ENCODE peak calls at places on chromosomes 2 and 18, in six cellular contexts. One of them, this sample, is unnamed.

GRCh38 chr2:2839393-2840096 is 508.5 kb upstream of the MYT1L start:
- DNase-seq in HL-60: no peak
- DNase-seq in suprapubic skin: no peak
- DNase-seq in cardiac muscle cell: no peak
- DNase-seq in GM23338: no peak
- DNase-seq in PC-9: no peak
- DNase-seq in this sample: no peak

GRCh38 chr2:28276076-28276618 is 116.5 kb upstream of the FOSL2 start:
- DNase-seq in PC-9: peak
- DNase-seq in HL-60: no peak
- DNase-seq in GM23338: no peak
- DNase-seq in cardiac muscle cell: no peak
- DNase-seq in suprapubic skin: no peak
- DNase-seq in this sample: no peak

GRCh38 chr2:7813541-7814310 is 868.1 kb upstream of the ID2 start:
- DNase-seq in HL-60: no peak
- DNase-seq in suprapubic skin: no peak
- DNase-seq in GM23338: no peak
- DNase-seq in PC-9: no peak
- DNase-seq in cardiac muscle cell: no peak
- DNase-seq in this sample: no peak

GRCh38 chr2:45813003-45813601 is 161.6 kb downstream of the PRKCE start:
- DNase-seq in cardiac muscle cell: no peak
- DNase-seq in PC-9: no peak
- DNase-seq in GM23338: no peak
- DNase-seq in suprapubic skin: no peak
- DNase-seq in HL-60: no peak
- DNase-seq in this sample: peak

GRCh38 chr18:65415167-65415566 is 335.6 kb upstream of the CDH7 start:
- DNase-seq in suprapubic skin: no peak
- DNase-seq in GM23338: peak
- DNase-seq in cardiac muscle cell: no peak
- DNase-seq in HL-60: no peak
- DNase-seq in PC-9: peak
- DNase-seq in this sample: no peak

GRCh38 chr2:80168801-80169200 is 135.8 kb downstream of the LRRTM1 start:
- DNase-seq in GM23338: no peak
- DNase-seq in PC-9: no peak
- DNase-seq in HL-60: no peak
- DNase-seq in suprapubic skin: no peak
- DNase-seq in cardiac muscle cell: no peak
- DNase-seq in this sample: no peak

GRCh38 chr18:59423251-59423650 is 64.2 kb upstream of the LMAN1 start:
- DNase-seq in PC-9: no peak
- DNase-seq in GM23338: no peak
- DNase-seq in cardiac muscle cell: no peak
- DNase-seq in HL-60: no peak
- DNase-seq in suprapubic skin: no peak
- DNase-seq in this sample: no peak

GRCh38 chr2:157899125-157899839 is 23.2 kb upstream of the ACVR1 start:
- DNase-seq in cardiac muscle cell: no peak
- DNase-seq in GM23338: no peak
- DNase-seq in PC-9: no peak
- DNase-seq in HL-60: no peak
- DNase-seq in suprapubic skin: no peak
- DNase-seq in this sample: no peak

GRCh38 chr2:204060896-204061640 is 124.5 kb downstream of the ICOS start:
- DNase-seq in PC-9: no peak
- DNase-seq in GM23338: no peak
- DNase-seq in HL-60: no peak
- DNase-seq in cardiac muscle cell: no peak
- DNase-seq in suprapubic skin: no peak
- DNase-seq in this sample: no peak

GRCh38 chr2:18788590-18788989 is 199.2 kb upstream of the NT5C1B start:
- DNase-seq in PC-9: no peak
- DNase-seq in HL-60: no peak
- DNase-seq in GM23338: no peak
- DNase-seq in cardiac muscle cell: peak
- DNase-seq in suprapubic skin: no peak
- DNase-seq in this sample: peak

GRCh38 chr2:73300926-73301325 is 7.6 kb upstream of the EGR4 start:
- DNase-seq in PC-9: no peak
- DNase-seq in cardiac muscle cell: no peak
- DNase-seq in suprapubic skin: no peak
- DNase-seq in GM23338: no peak
- DNase-seq in HL-60: no peak
- DNase-seq in this sample: no peak

GRCh38 chr18:362914-363295 is 95.1 kb upstream of the THOC1 start:
- DNase-seq in cardiac muscle cell: no peak
- DNase-seq in PC-9: no peak
- DNase-seq in suprapubic skin: no peak
- DNase-seq in GM23338: no peak
- DNase-seq in HL-60: no peak
- DNase-seq in this sample: no peak

GRCh38 chr2:201854841-201855240 is 48.5 kb downstream of the CDK15 start:
- DNase-seq in cardiac muscle cell: no peak
- DNase-seq in PC-9: no peak
- DNase-seq in GM23338: no peak
- DNase-seq in HL-60: no peak
- DNase-seq in suprapubic skin: no peak
- DNase-seq in this sample: no peak

GRCh38 chr2:65553504-65554074 is 121.2 kb upstream of the SPRED2 start:
- DNase-seq in HL-60: no peak
- DNase-seq in suprapubic skin: no peak
- DNase-seq in PC-9: no peak
- DNase-seq in GM23338: no peak
- DNase-seq in cardiac muscle cell: no peak
- DNase-seq in this sample: no peak

GRCh38 chr18:34258176-34258575 is 33.5 kb upstream of the NOL4 start:
- DNase-seq in PC-9: no peak
- DNase-seq in GM23338: peak
- DNase-seq in suprapubic skin: no peak
- DNase-seq in cardiac muscle cell: no peak
- DNase-seq in HL-60: no peak
- DNase-seq in this sample: no peak

GRCh38 chr2:23944527-23944926 is 4.3 kb downstream of the UBXN2A start:
- DNase-seq in suprapubic skin: no peak
- DNase-seq in GM23338: no peak
- DNase-seq in HL-60: no peak
- DNase-seq in PC-9: no peak
- DNase-seq in cardiac muscle cell: no peak
- DNase-seq in this sample: peak

GRCh38 chr2:191165190-191165643 is 14.4 kb upstream of the STAT4 start:
- DNase-seq in GM23338: peak
- DNase-seq in PC-9: peak
- DNase-seq in suprapubic skin: no peak
- DNase-seq in cardiac muscle cell: peak
- DNase-seq in HL-60: no peak
- DNase-seq in this sample: no peak

GRCh38 chr2:98026927-98027522 is 31.3 kb upstream of the TMEM131 start:
- DNase-seq in GM23338: no peak
- DNase-seq in PC-9: no peak
- DNase-seq in cardiac muscle cell: no peak
- DNase-seq in suprapubic skin: no peak
- DNase-seq in HL-60: peak
- DNase-seq in this sample: no peak

GRCh38 chr2:98025481-98026037 is 29.8 kb upstream of the TMEM131 start:
- DNase-seq in suprapubic skin: no peak
- DNase-seq in PC-9: no peak
- DNase-seq in GM23338: no peak
- DNase-seq in HL-60: no peak
- DNase-seq in cardiac muscle cell: no peak
- DNase-seq in this sample: no peak

GRCh38 chr2:98027535-98027934 is 31.8 kb upstream of the TMEM131 start:
- DNase-seq in cardiac muscle cell: no peak
- DNase-seq in suprapubic skin: no peak
- DNase-seq in GM23338: no peak
- DNase-seq in PC-9: no peak
- DNase-seq in HL-60: no peak
- DNase-seq in this sample: no peak

GRCh38 chr2:98027955-98028593 is 32.3 kb upstream of the TMEM131 start:
- DNase-seq in PC-9: peak
- DNase-seq in GM23338: no peak
- DNase-seq in HL-60: no peak
- DNase-seq in cardiac muscle cell: no peak
- DNase-seq in suprapubic skin: no peak
- DNase-seq in this sample: no peak

GRCh38 chr2:98026292-98026691 is 30.5 kb upstream of the TMEM131 start:
- DNase-seq in cardiac muscle cell: no peak
- DNase-seq in suprapubic skin: no peak
- DNase-seq in GM23338: no peak
- DNase-seq in PC-9: no peak
- DNase-seq in HL-60: no peak
- DNase-seq in this sample: no peak
- H3K4me3 ChIP-seq in cardiac muscle cell: no peak
- H3K4me3 ChIP-seq in suprapubic skin: no peak
- H3K4me3 ChIP-seq in GM23338: no peak
- H3K4me3 ChIP-seq in PC-9: no peak
- H3K4me3 ChIP-seq in HL-60: no peak
- H3K4me3 ChIP-seq in this sample: no peak

GRCh38 chr2:166239548-166239947 is 111.7 kb upstream of the SCN1A start:
- DNase-seq in PC-9: peak
- DNase-seq in cardiac muscle cell: no peak
- DNase-seq in GM23338: no peak
- DNase-seq in suprapubic skin: no peak
- DNase-seq in HL-60: no peak
- DNase-seq in this sample: no peak
- H3K4me3 ChIP-seq in PC-9: no peak
- H3K4me3 ChIP-seq in cardiac muscle cell: no peak
- H3K4me3 ChIP-seq in GM23338: no peak
- H3K4me3 ChIP-seq in suprapubic skin: no peak
- H3K4me3 ChIP-seq in HL-60: no peak
- H3K4me3 ChIP-seq in this sample: no peak

DNA sequence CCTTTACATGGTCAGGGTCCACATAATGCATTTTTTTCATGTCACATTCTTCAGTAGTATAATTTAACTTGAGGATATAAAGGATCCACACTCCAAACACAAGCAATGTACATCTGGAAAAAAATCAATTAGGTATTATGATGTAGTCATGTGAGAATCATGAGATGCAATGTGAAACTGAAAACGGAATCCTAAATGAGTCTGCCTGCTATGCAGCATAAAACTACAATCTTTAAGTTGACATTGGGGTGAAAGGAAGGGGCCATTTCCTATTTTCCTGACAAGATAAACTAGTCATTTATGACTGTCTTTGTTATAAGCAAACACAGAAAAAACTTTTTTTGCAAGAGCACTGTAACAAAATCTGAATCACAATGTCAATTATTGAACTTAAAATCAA is 27.6 kb downstream of the ST3GAL5 start:
- DNase-seq in HL-60: no peak
- DNase-seq in suprapubic skin: no peak
- DNase-seq in cardiac muscle cell: no peak
- DNase-seq in PC-9: no peak
- DNase-seq in GM23338: no peak
- DNase-seq in this sample: no peak
- H3K4me3 ChIP-seq in HL-60: no peak
- H3K4me3 ChIP-seq in suprapubic skin: no peak
- H3K4me3 ChIP-seq in cardiac muscle cell: no peak
- H3K4me3 ChIP-seq in PC-9: no peak
- H3K4me3 ChIP-seq in GM23338: no peak
- H3K4me3 ChIP-seq in this sample: no peak

GRCh38 chr2:231615058-231615671 is 22.5 kb downstream of the TEX44 start:
- DNase-seq in cardiac muscle cell: no peak
- DNase-seq in GM23338: peak
- DNase-seq in PC-9: no peak
- DNase-seq in HL-60: no peak
- DNase-seq in suprapubic skin: no peak
- DNase-seq in this sample: no peak
- H3K4me3 ChIP-seq in cardiac muscle cell: no peak
- H3K4me3 ChIP-seq in GM23338: peak
- H3K4me3 ChIP-seq in PC-9: peak
- H3K4me3 ChIP-seq in HL-60: peak
- H3K4me3 ChIP-seq in suprapubic skin: peak
- H3K4me3 ChIP-seq in this sample: peak

This sample was measured in right cardiac atrium.